ENCODE peak calls at places on chromosomes 1 and 21, in seven cellular contexts. Q, X, C, E, K, Z and V are unnamed samples.

GRCh38 chr1:3504823-3505155 is 50.3 kb downstream of the ARHGEF16 start:
- DNase-seq in X (no peak), Z (no peak), E (no peak), C (no peak), K (no peak), Q (no peak), V (no peak)

GRCh38 chr1:40079774-40080390 is 17.2 kb downstream of the PPT1 start:
- DNase-seq in Q (no peak), E (no peak), Z (no peak), K (no peak), X (no peak), C (no peak), V (no peak)

GRCh38 chr1:68780919-68781318 is 284.0 kb upstream of the DEPDC1 start:
- DNase-seq in Q (no peak), Z (no peak), K (no peak), E (no peak), C (no peak), X (no peak), V (no peak)

GRCh38 chr1:231423648-231424047 is 1.6 kb upstream of the EGLN1 start:
- DNase-seq in E (no peak), X (no peak), Q (no peak), Z (no peak), C (no peak), K (no peak), V (no peak)

GRCh38 chr1:9326596-9326995 is 33.9 kb downstream of the SPSB1 start:
- DNase-seq in X (peak), Z (no peak), Q (peak), C (no peak), E (no peak), K (no peak), V (no peak)

GRCh38 chr21:29449306-29449940 is 150.7 kb downstream of the BACH1 start:
- DNase-seq in K (no peak), E (no peak), X (no peak), C (no peak), Q (no peak), Z (no peak), V (no peak)

GRCh38 chr1:14300991-14301703 is 297.3 kb upstream of the KAZN start:
- DNase-seq in E (peak), Q (peak), X (no peak), Z (no peak), K (no peak), C (no peak), V (no peak)

GRCh38 chr1:240312872-240313271 is 221.2 kb downstream of the FMN2 start:
- DNase-seq in Z (no peak), X (no peak), E (no peak), C (no peak), Q (peak), K (no peak), V (no peak)

GRCh38 chr1:17567582-17567981 is 28.1 kb downstream of the ARHGEF10L start:
- DNase-seq in Q (peak), C (no peak), K (no peak), E (no peak), Z (no peak), X (no peak), V (no peak)

GRCh38 chr1:156676820-156677615 is at the start of gene NES:
- DNase-seq in Z (peak), Q (peak), E (peak), C (no peak), K (peak), X (peak), V (no peak)

GRCh38 chr21:32411366-32412161 is 942 bp upstream of the EVA1C start:
- DNase-seq in Q (peak), E (peak), C (no peak), K (no peak), X (peak), Z (no peak), V (no peak)

GRCh38 chr1:88061106-88061829 is 622.8 kb upstream of the PKN2 start:
- DNase-seq in Q (peak), K (peak), Z (peak), X (peak), C (no peak), E (no peak), V (no peak)

GRCh38 chr1:154193821-154194220 is 1.9 kb upstream of the TPM3 start:
- DNase-seq in C (no peak), E (no peak), K (peak), Z (no peak), X (no peak), Q (peak), V (no peak)

GRCh38 chr1:154199563-154199879 is 6.6 kb downstream of the CFAP141 start:
- DNase-seq in Q (peak), C (no peak), X (no peak), K (no peak), E (no peak), Z (no peak), V (no peak)

GRCh38 chr1:154198756-154199562 is 7.1 kb upstream of the TPM3 start:
- DNase-seq in Q (peak), K (peak), E (no peak), C (peak), X (no peak), Z (peak), V (peak)
- TF ChIP-seq CTCF in Q (no peak), K (peak), E (peak), C (peak), X (peak), Z (peak), V (peak)

GRCh38 chr1:172609528-172609927 is 49.4 kb upstream of the FASLG start:
- DNase-seq in C (no peak), E (no peak), K (no peak), Q (peak), X (no peak), Z (no peak), V (no peak)
- TF ChIP-seq CTCF in C (peak), E (peak), K (peak), Q (peak), X (no peak), Z (peak), V (peak)

GRCh38 chr1:201876148-201876547 is 12.6 kb upstream of the SHISA4 start:
- DNase-seq in E (no peak), X (no peak), C (no peak), K (peak), Q (peak), Z (no peak), V (no peak)
- TF ChIP-seq CTCF in E (peak), X (peak), C (peak), K (peak), Q (peak), Z (peak), V (peak)

GRCh38 chr1:73205294-73205973 is 923.1 kb upstream of the NEGR1 start:
- DNase-seq in Z (no peak), E (no peak), X (no peak), Q (no peak), K (no peak), C (no peak), V (no peak)
- TF ChIP-seq CTCF in Z (peak), E (no peak), X (no peak), Q (no peak), K (no peak), C (peak), V (no peak)

GRCh38 chr1:105462308-105462707 is 1594.2 kb upstream of the PRMT6 start:
- DNase-seq in K (no peak), X (no peak), Q (no peak), E (no peak), C (no peak), Z (no peak), V (no peak)
- TF ChIP-seq CTCF in K (peak), X (no peak), Q (no peak), E (no peak), C (peak), Z (peak), V (no peak)

GRCh38 chr1:155083865-155084721 is 5.5 kb downstream of the EFNA3 start:
- DNase-seq in E (no peak), X (peak), K (no peak), Q (peak), Z (no peak), C (no peak), V (no peak)
- TF ChIP-seq CTCF in E (no peak), X (no peak), K (no peak), Q (peak), Z (no peak), C (no peak), V (peak)

DNA sequence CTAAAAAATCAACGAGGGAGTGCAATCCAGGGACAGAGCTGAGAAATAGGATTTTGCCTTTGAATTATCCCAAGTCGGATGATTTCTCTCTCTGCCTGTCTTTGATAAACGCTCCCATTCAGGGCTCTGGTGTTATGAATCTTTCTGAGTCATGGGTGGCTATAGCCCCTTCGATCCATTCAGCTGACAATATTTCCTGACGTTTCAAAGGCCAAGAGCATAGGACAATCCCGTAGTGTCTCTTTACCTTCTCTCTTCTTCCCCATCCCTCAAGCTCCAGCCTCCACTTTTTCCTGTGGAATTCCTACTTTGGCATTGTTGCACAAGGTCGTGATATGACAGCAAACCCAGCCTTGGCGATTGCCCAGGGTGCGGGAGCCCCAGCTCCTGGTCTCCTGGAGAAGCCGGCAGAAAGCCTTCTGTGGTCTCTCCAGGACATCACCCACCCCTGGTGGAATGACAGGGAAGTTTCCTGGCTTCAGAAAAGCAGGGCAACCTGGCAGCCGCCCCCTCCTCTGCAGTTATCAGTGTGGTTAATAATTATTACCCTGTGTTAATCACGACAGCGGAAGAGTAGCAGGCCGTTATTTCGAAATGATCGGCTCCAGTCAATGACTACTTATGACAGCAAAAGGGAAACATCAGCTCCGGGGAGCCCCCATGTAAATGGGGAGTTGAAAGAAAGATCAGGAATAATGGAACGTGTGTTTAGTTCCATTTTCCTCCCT is 8.1 kb upstream of the PLXNA2 start:
- DNase-seq in Z (no peak), C (peak), E (no peak), X (no peak), K (peak), Q (no peak), V (no peak)
- TF ChIP-seq CTCF in Z (peak), C (peak), E (peak), X (no peak), K (peak), Q (peak), V (peak)

GRCh38 chr1:168734946-168735345 is 5.9 kb upstream of the DPT start:
- DNase-seq in Z (no peak), K (no peak), E (no peak), X (no peak), C (no peak), Q (no peak), V (no peak)
- TF ChIP-seq CTCF in Z (no peak), K (peak), E (peak), X (no peak), C (no peak), Q (no peak), V (no peak)

DNA sequence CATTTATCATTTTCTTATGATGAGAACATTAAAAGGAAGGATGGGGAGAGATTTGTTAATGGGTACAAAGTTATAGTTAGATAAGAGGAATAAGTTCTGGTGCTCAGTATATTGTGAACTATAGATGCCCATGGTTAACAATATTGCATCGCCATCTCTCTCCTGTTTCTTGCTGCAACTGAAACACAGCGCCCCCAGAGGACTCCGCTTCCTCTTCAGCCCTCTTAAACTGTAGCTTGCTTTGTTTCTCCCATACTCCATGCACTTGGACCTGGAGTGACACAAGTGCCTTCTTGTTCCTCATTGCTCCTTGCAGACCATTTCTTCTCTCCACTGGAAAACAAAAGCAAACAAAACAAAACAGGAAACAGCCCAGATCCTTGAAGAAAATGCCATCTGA is 70.1 kb upstream of the NTPCR start:
- DNase-seq in E (no peak), Z (peak), Q (peak), K (peak), C (no peak), X (peak), V (no peak)
- TF ChIP-seq CTCF in E (peak), Z (peak), Q (peak), K (peak), C (peak), X (peak), V (peak)